ENCODE peak calls at places on chromosome 13, in seven cellular contexts. G is HCT116, S is uterus, Z is heart left ventricle, W is body of pancreas, U is tibial nerve, X is spleen. J is an unnamed sample. For H3K36me3, the result is how much of the 10 kb centered on the place peaks cover.

GRCh38 chr13:108919036-108919907 is 289.9 kb downstream of the MYO16 start:
- DNase-seq in W (peak), S (no peak), G (no peak), Z (no peak), X (no peak), U (no peak), J (no peak)

GRCh38 chr13:54742984-54743383 is 1714.4 kb downstream of the OLFM4 start:
- DNase-seq in X (no peak), S (no peak), U (no peak), G (no peak), W (no peak), Z (no peak), J (no peak)

GRCh38 chr13:58087566-58087965 is 456.0 kb downstream of the PCDH17 start:
- DNase-seq in W (no peak), X (no peak), U (no peak), Z (no peak), G (no peak), S (no peak), J (no peak)

GRCh38 chr13:32264407-32264806 is 50.8 kb downstream of the ZAR1L start:
- DNase-seq in W (peak), S (peak), Z (peak), U (peak), G (no peak), X (no peak), J (no peak)

GRCh38 chr13:27967203-27967735 is 1.8 kb downstream of the CDX2 start:
- DNase-seq in X (no peak), Z (no peak), W (no peak), S (no peak), G (no peak), U (no peak), J (no peak)

GRCh38 chr13:30607908-30608307 is 9.8 kb upstream of the USPL1 start:
- DNase-seq in G (no peak), U (no peak), W (no peak), S (no peak), Z (no peak), X (no peak), J (peak)

GRCh38 chr13:30832845-30833332 is 73.2 kb upstream of the MEDAG start:
- DNase-seq in X (no peak), Z (no peak), G (peak), S (peak), U (no peak), W (peak), J (peak)

GRCh38 chr13:27309967-27310598 is 39.5 kb downstream of the RASL11A start:
- DNase-seq in U (no peak), X (no peak), S (no peak), G (peak), Z (no peak), W (no peak), J (no peak)

GRCh38 chr13:73684286-73684685 is 449.9 kb downstream of the KLF12 start:
- DNase-seq in Z (no peak), S (no peak), X (no peak), W (no peak), U (no peak), G (no peak), J (no peak)

GRCh38 chr13:22648325-22648758 is 532.4 kb upstream of the SGCG start:
- DNase-seq in X (no peak), G (no peak), U (peak), W (no peak), Z (no peak), S (no peak), J (no peak)

GRCh38 chr13:73258396-73258795 is 199.6 kb downstream of the KLF5 start:
- DNase-seq in G (no peak), S (peak), W (no peak), X (no peak), U (no peak), Z (no peak), J (no peak)

GRCh38 chr13:76038920-76039716 is 403.0 kb downstream of the LMO7 start:
- DNase-seq in S (no peak), G (no peak), X (no peak), U (no peak), Z (no peak), W (no peak), J (no peak)

GRCh38 chr13:48892311-48892710 is 83.4 kb upstream of the FNDC3A start:
- DNase-seq in W (no peak), U (no peak), Z (no peak), X (no peak), S (no peak), G (peak), J (no peak)

GRCh38 chr13:32432856-32433255 is 4.9 kb upstream of the N4BP2L1 start:
- DNase-seq in X (no peak), G (no peak), W (no peak), U (no peak), S (no peak), Z (no peak), J (no peak)

GRCh38 chr13:32041429-32041828 is 9.9 kb downstream of the FRY start:
- DNase-seq in W (no peak), X (no peak), Z (no peak), U (no peak), G (no peak), S (no peak), J (no peak)

GRCh38 chr13:70505809-70506208 is 397.6 kb upstream of the KLHL1 start:
- DNase-seq in G (no peak), S (no peak), U (no peak), X (no peak), W (no peak), Z (no peak), J (no peak)

GRCh38 chr13:78182813-78183212 is 264.2 kb upstream of the EDNRB start:
- DNase-seq in G (no peak), Z (no peak), X (no peak), S (no peak), W (no peak), U (no peak), J (no peak)

GRCh38 chr13:38685974-38686571 is 804 bp upstream of the FREM2 start:
- DNase-seq in X (no peak), Z (no peak), G (no peak), W (peak), U (no peak), S (no peak), J (no peak)

GRCh38 chr13:102729560-102730275 is 34.9 kb upstream of the METTL21C start:
- DNase-seq in X (no peak), W (no peak), Z (no peak), G (no peak), U (no peak), S (no peak), J (no peak)

GRCh38 chr13:109610517-109610916 is 175.9 kb downstream of the IRS2 start:
- DNase-seq in Z (peak), S (no peak), X (peak), W (peak), G (peak), U (peak), J (peak)

GRCh38 chr13:75636339-75637095 is 387 bp downstream of the LMO7 start:
- DNase-seq in W (peak), U (peak), G (no peak), X (peak), Z (no peak), S (peak), J (peak)

GRCh38 chr13:37791699-37792098 is 77.9 kb downstream of the TRPC4 start:
- DNase-seq in S (no peak), G (no peak), U (no peak), W (no peak), X (no peak), Z (no peak), J (no peak)

GRCh38 chr13:74040200-74040599 is 94.0 kb downstream of the KLF12 start:
- DNase-seq in S (no peak), W (peak), Z (no peak), U (no peak), G (peak), X (peak), J (peak)

DNA sequence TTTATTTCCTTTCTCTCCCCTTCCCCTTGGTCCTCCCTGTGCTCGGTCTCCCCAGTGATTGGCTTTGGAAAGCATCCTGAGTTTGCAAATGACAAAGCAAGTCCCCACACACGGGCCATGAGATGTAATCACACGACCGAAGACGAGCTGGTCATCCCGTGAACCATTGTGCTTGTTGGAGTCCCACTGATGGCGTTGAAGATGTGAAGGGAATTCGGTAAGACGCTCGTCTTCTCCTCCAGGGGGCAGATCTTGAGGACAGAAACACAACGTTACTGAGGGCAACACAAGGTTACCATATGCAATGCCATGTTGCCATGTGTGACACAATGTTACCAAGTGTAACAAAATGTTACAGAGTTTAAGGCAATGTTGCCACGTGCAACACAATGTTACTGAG is 42.0 kb upstream of the SLC15A1 start:
- DNase-seq in G (no peak), Z (peak), W (no peak), X (no peak), S (no peak), U (no peak), J (peak)
- TF ChIP-seq CTCF in G (no peak), Z (no peak), W (no peak), X (no peak), S (no peak), U (no peak), J (no peak)

GRCh38 chr13:97875218-97875617 is 78.3 kb upstream of the IPO5 start:
- DNase-seq in S (no peak), G (no peak), X (no peak), W (no peak), U (no peak), Z (no peak), J (no peak)
- TF ChIP-seq POLR2A in S (no peak), G (no peak), X (no peak), W (no peak), U (no peak), Z (no peak), J (no peak)

GRCh38 chr13:111304041-111304544 is 16.3 kb upstream of the TEX29 start:
- DNase-seq in S (no peak), X (no peak), W (no peak), G (no peak), U (no peak), Z (no peak), J (peak)
- H3K36me3 ChIP-seq in S (under half), X (half or more), W (under half), G (under half), U (under half), Z (under half), J (half or more)

GRCh38 chr13:45885194-45885593 is 33.6 kb upstream of the SIAH3 start:
- DNase-seq in S (no peak), U (no peak), W (no peak), Z (no peak), G (no peak), X (no peak), J (no peak)
- TF ChIP-seq CTCF in S (no peak), U (no peak), W (no peak), Z (no peak), G (no peak), X (no peak), J (no peak)

GRCh38 chr13:36297600-36298338 is at the start of gene CCDC169:
- DNase-seq in G (no peak), S (peak), Z (peak), X (peak), W (peak), U (peak), J (peak)
- TF ChIP-seq POLR2A in G (no peak), S (peak), Z (no peak), X (no peak), W (peak), U (no peak), J (no peak)

DNA sequence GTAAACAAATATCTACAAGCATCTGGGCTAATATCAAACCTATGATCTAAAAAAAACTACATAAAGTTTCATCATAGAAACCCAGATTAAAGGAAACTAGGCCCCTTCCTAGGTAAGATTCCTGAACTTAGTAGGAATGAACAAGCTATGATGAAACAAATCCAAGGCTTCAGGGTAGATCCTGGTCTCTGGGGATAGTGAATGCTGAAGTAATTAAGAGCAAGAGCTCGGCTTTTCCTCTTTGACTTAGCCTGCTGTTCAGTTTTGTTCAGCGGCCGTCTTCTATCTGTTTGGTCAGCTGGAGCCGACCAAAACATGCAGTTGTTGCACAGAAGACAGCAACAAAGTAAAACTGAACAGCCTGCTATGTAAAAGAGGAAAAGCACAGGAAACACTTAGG is 44.1 kb upstream of the RFXAP start:
- DNase-seq in G (no peak), X (no peak), W (no peak), Z (no peak), S (no peak), U (no peak), J (no peak)
- H3K36me3 ChIP-seq in G (under half), X (under half), W (under half), Z (under half), S (under half), U (under half), J (under half)

GRCh38 chr13:33876716-33877394 is 58.9 kb downstream of the RFC3 start:
- DNase-seq in U (no peak), X (no peak), Z (no peak), S (no peak), G (no peak), W (no peak), J (no peak)

GRCh38 chr13:33873251-33873908 is 55.4 kb downstream of the RFC3 start:
- DNase-seq in W (no peak), S (no peak), X (no peak), G (no peak), Z (no peak), U (no peak), J (no peak)

GRCh38 chr13:33872005-33872351 is 54.0 kb downstream of the RFC3 start:
- DNase-seq in U (no peak), X (no peak), G (no peak), S (no peak), W (peak), Z (no peak), J (no peak)

GRCh38 chr13:33875658-33876401 is 57.9 kb downstream of the RFC3 start:
- DNase-seq in S (no peak), G (no peak), W (no peak), X (no peak), U (no peak), Z (no peak), J (no peak)

DNA sequence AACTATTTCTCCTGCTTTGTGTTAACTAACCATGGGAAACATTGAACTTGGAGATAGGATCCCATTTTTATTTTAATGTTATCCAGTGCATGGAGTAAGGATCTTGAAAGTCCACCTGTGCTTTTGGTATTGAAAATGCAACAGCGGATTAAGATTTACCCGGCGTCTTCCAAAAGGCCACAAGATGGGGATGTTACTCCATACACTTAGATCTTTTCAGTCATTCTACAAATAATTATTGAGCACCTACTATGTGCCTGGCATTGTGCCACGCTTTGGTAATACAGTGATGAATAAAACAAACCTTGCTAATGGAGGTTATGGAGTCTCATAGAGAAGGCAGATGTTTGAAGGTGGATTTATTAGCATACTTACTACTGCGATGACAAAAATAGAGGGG is 56.9 kb downstream of the RFC3 start:
- DNase-seq in W (no peak), U (no peak), X (no peak), G (no peak), S (no peak), Z (no peak), J (no peak)
- TF ChIP-seq CTCF in W (no peak), U (no peak), X (no peak), G (no peak), S (no peak), Z (no peak), J (no peak)

GRCh38 chr13:34011552-34012085 is 193.7 kb downstream of the RFC3 start:
- DNase-seq in G (no peak), S (no peak), X (no peak), W (peak), Z (no peak), U (no peak), J (no peak)
- TF ChIP-seq POLR2A in G (no peak), S (no peak), X (no peak), W (no peak), Z (no peak), U (no peak), J (no peak)

GRCh38 chr13:113457510-113457909 is 4.2 kb upstream of the ADPRHL1 start:
- DNase-seq in X (no peak), Z (no peak), W (no peak), U (no peak), S (no peak), G (no peak), J (no peak)

GRCh38 chr13:113456116-113456702 is 2.9 kb upstream of the ADPRHL1 start:
- DNase-seq in W (no peak), X (no peak), G (no peak), Z (no peak), U (no peak), S (no peak), J (no peak)

GRCh38 chr13:113460599-113460998 is 7.3 kb upstream of the ADPRHL1 start:
- DNase-seq in W (no peak), Z (no peak), G (no peak), X (peak), U (no peak), S (no peak), J (no peak)

GRCh38 chr13:113460064-113460555 is 6.8 kb upstream of the ADPRHL1 start:
- DNase-seq in U (no peak), S (no peak), Z (no peak), G (no peak), X (no peak), W (no peak), J (no peak)

GRCh38 chr13:113458218-113459065 is 5.2 kb upstream of the ADPRHL1 start:
- DNase-seq in Z (peak), W (no peak), G (no peak), X (no peak), U (no peak), S (no peak), J (no peak)
- H3K36me3 ChIP-seq in Z (under half), W (under half), G (under half), X (half or more), U (under half), S (under half), J (under half)